ENCODE peak calls at places on chromosomes 11 and 22, in four cellular contexts. M is activated T-helper 1 cell treated with anti-CD3 and anti-CD28 coated beads, Interleukin-12 subunit alpha, Interleukin-12 subunit beta, Interleukin-2, Interleukin-4 antibody, amounts not matched to agents 30 ng/mL and 10 ng/mL and 1 ng/mL, durations not matched to agents 14 hours and 24 hours and 36 hours; A is H9; Y is AG08395. F is an unnamed sample.
A peak's percentile ranks its signal among the peaks of the same experiment; 100 is the strongest.

GRCh38 chr11:71203681-71204080 is 48.7 kb downstream of the SHANK2 start:
- DNase-seq in M (no peak), A (no peak), Y (no peak), F (no peak)

GRCh38 chr11:20178976-20179375 is 18.7 kb upstream of the DBX1 start:
- DNase-seq in M (no peak), A (no peak), Y (no peak), F (no peak)

GRCh38 chr22:42805016-42805997 is 51.8 kb downstream of the ARFGAP3 start:
- DNase-seq in M (no peak), A (peak; percentile 34), Y (no peak), F (peak; percentile 34)

GRCh38 chr11:42974510-42974909 is 337.3 kb upstream of the API5 start:
- DNase-seq in M (no peak), A (peak; percentile 63), Y (no peak), F (peak; percentile 20)

GRCh38 chr11:60978546-60979380 is 7.3 kb downstream of the CD6 start:
- DNase-seq in M (peak; percentile 54), A (no peak), Y (no peak), F (no peak)

GRCh38 chr11:61259363-61259762 is 18.4 kb downstream of the PGA5 start:
- DNase-seq in M (no peak), A (no peak), Y (no peak), F (no peak)

GRCh38 chr22:49760630-49761571 is 66.8 kb downstream of the BRD1 start:
- DNase-seq in M (no peak), A (peak; percentile 24), Y (no peak), F (no peak)

GRCh38 chr22:20509344-20510047 is 2.1 kb downstream of the MED15 start:
- DNase-seq in M (peak; percentile 38), A (no peak), Y (peak; percentile 91), F (peak; percentile 49)

GRCh38 chr22:25067851-25068421 is 115.4 kb downstream of the KIAA1671 start:
- DNase-seq in M (peak; percentile 82), A (no peak), Y (peak; percentile 30), F (no peak)

GRCh38 chr11:68524681-68525080 is 64.1 kb downstream of the PPP6R3 start:
- DNase-seq in M (no peak), A (no peak), Y (no peak), F (no peak)

GRCh38 chr11:121555172-121555571 is 102.4 kb upstream of the SORL1-AS1 start:
- DNase-seq in M (no peak), A (no peak), Y (no peak), F (no peak)

GRCh38 chr11:94023856-94024255 is 2.7 kb downstream of the HEPHL1 start:
- DNase-seq in M (no peak), A (no peak), Y (no peak), F (no peak)

GRCh38 chr11:92269021-92269420 is 44.4 kb downstream of the FAT3 start:
- DNase-seq in M (no peak), A (no peak), Y (peak; percentile 74), F (no peak)

GRCh38 chr22:45757068-45757467 is 85.4 kb downstream of the ATXN10 start:
- DNase-seq in M (no peak), A (peak; percentile 88), Y (peak; percentile 57), F (peak; percentile 89)

GRCh38 chr11:3161720-3162409 is 3.2 kb downstream of the OSBPL5 start:
- DNase-seq in M (no peak), A (no peak), Y (no peak), F (no peak)

GRCh38 chr11:22521226-22521625 is 104.4 kb downstream of the FANCF start:
- DNase-seq in M (no peak), A (no peak), Y (peak; percentile 4), F (no peak)

GRCh38 chr11:77174559-77174958 is 46.5 kb downstream of the MYO7A start:
- DNase-seq in M (no peak), A (no peak), Y (no peak), F (no peak)

GRCh38 chr22:46225631-46226030 is 24.5 kb downstream of the CDPF1 start:
- DNase-seq in M (no peak), A (no peak), Y (no peak), F (no peak)

GRCh38 chr11:65557280-65558001 is 718 bp downstream of the LTBP3 start:
- DNase-seq in M (no peak), A (no peak), Y (no peak), F (peak; percentile 67)

GRCh38 chr11:77187776-77188175 is 59.7 kb downstream of the MYO7A start:
- DNase-seq in M (no peak), A (no peak), Y (no peak), F (no peak)

GRCh38 chr11:110434952-110435779 is 5.4 kb downstream of the FDX1 start:
- DNase-seq in M (no peak), A (no peak), Y (no peak), F (no peak)

GRCh38 chr11:43942651-43943356 is 367 bp downstream of the C11orf96 start:
- DNase-seq in M (no peak), A (peak; percentile 53), Y (peak; percentile 28), F (peak; percentile 61)

F was measured in neural progenitor cell.